ENCODE peak calls at places on chromosome 14, in six cellular contexts. O, Z, W, P, N and K are unnamed samples.

GRCh38 chr14:54175298-54175942 is 218.8 kb upstream of the BMP4 start:
- DNase-seq in O (no peak), P (peak; percentile 50), Z (no peak), W (peak; percentile 84), N (peak; percentile 76), K (peak; percentile 70)

GRCh38 chr14:104743461-104744380 is 9.2 kb upstream of the SIVA1 start:
- DNase-seq in O (peak; percentile 65), Z (no peak), P (no peak), W (no peak), N (no peak), K (no peak)

GRCh38 chr14:20327005-20327869 is 5.8 kb downstream of the CCNB1IP1 start:
- DNase-seq in P (no peak), N (peak; percentile 76), O (no peak), Z (no peak), W (peak; percentile 78), K (peak; percentile 73)

GRCh38 chr14:36997843-36998242 is 174.6 kb downstream of the SLC25A21 start:
- DNase-seq in P (no peak), N (no peak), W (peak; percentile 27), Z (no peak), O (no peak), K (peak; percentile 37)

GRCh38 chr14:28651148-28651547 is 115.4 kb upstream of the FOXG1 start:
- DNase-seq in Z (no peak), O (no peak), P (no peak), N (no peak), W (peak; percentile 73), K (no peak)

GRCh38 chr14:38185661-38186060 is 22.0 kb upstream of the SSTR1 start:
- DNase-seq in P (no peak), O (no peak), Z (no peak), N (no peak), W (no peak), K (no peak)

GRCh38 chr14:30988509-30988908 is 36.9 kb upstream of the AP4S1 start:
- DNase-seq in Z (no peak), W (no peak), O (no peak), N (no peak), P (no peak), K (peak; percentile 48)

GRCh38 chr14:98182385-98183055 is 1089.5 kb downstream of the BCL11B start:
- DNase-seq in Z (no peak), N (no peak), O (no peak), W (peak; percentile 19), P (peak; percentile 82), K (peak; percentile 89)

GRCh38 chr14:103319422-103319821 is 14.6 kb upstream of the EIF5 start:
- DNase-seq in Z (no peak), P (no peak), O (no peak), W (no peak), N (no peak), K (no peak)

GRCh38 chr14:104138891-104139459 is 588 bp downstream of the KIF26A start:
- DNase-seq in Z (peak; percentile 45), N (no peak), W (no peak), P (no peak), O (peak; percentile 75), K (no peak)